ENCODE peak calls at places on chromosomes 7 and 10, in five cellular contexts. One of them, this sample, is unnamed.
A peak's percentile ranks its signal among the peaks of the same experiment; 100 is the strongest.

GRCh38 chr10:77236700-77237099 is 400.9 kb downstream of the KCNMA1 start:
- DNase-seq in HepG2: no peak
- DNase-seq in H1: no peak
- DNase-seq in NT2/D1: no peak
- DNase-seq in GM12878: no peak
- DNase-seq in this sample: no peak

GRCh38 chr7:151552352-151553028 is 32.8 kb upstream of the RHEB start:
- DNase-seq in H1: no peak
- DNase-seq in NT2/D1: no peak
- DNase-seq in GM12878: no peak
- DNase-seq in HepG2: no peak
- DNase-seq in this sample: no peak

GRCh38 chr7:44391171-44391570 is 65.8 kb upstream of the CAMK2B start:
- DNase-seq in HepG2: no peak
- DNase-seq in H1: no peak
- DNase-seq in NT2/D1: no peak
- DNase-seq in GM12878: no peak
- DNase-seq in this sample: no peak

GRCh38 chr10:110395350-110396283 is 90.9 kb upstream of the SMNDC1 start:
- DNase-seq in NT2/D1: no peak
- DNase-seq in H1: no peak
- DNase-seq in GM12878: peak; percentile 91
- DNase-seq in HepG2: peak; percentile 64
- DNase-seq in this sample: no peak

GRCh38 chr10:22386396-22386928 is 41.2 kb downstream of the SPAG6 start:
- DNase-seq in HepG2: no peak
- DNase-seq in H1: no peak
- DNase-seq in GM12878: no peak
- DNase-seq in NT2/D1: no peak
- DNase-seq in this sample: no peak

GRCh38 chr10:29023678-29024077 is 265.2 kb upstream of the LYZL1 start:
- DNase-seq in HepG2: no peak
- DNase-seq in GM12878: no peak
- DNase-seq in NT2/D1: no peak
- DNase-seq in H1: no peak
- DNase-seq in this sample: no peak

GRCh38 chr10:48470893-48471805 is 133.7 kb downstream of the ARHGAP22 start:
- DNase-seq in HepG2: no peak
- DNase-seq in NT2/D1: no peak
- DNase-seq in GM12878: no peak
- DNase-seq in H1: no peak
- DNase-seq in this sample: peak; percentile 36

GRCh38 chr10:118798186-118798811 is 43.5 kb upstream of the CACUL1 start:
- DNase-seq in H1: no peak
- DNase-seq in NT2/D1: no peak
- DNase-seq in HepG2: no peak
- DNase-seq in GM12878: no peak
- DNase-seq in this sample: no peak

GRCh38 chr7:36207451-36208291 is 54.6 kb downstream of the EEPD1 start:
- DNase-seq in NT2/D1: no peak
- DNase-seq in GM12878: no peak
- DNase-seq in HepG2: peak; percentile 39
- DNase-seq in H1: no peak
- DNase-seq in this sample: no peak

GRCh38 chr7:112721395-112721794 is 68.8 kb downstream of the TMEM168 start:
- DNase-seq in H1: no peak
- DNase-seq in GM12878: no peak
- DNase-seq in HepG2: no peak
- DNase-seq in NT2/D1: no peak
- DNase-seq in this sample: no peak

GRCh38 chr7:50858528-50859245 is 76.0 kb upstream of the GRB10 start:
- DNase-seq in NT2/D1: no peak
- DNase-seq in GM12878: no peak
- DNase-seq in H1: no peak
- DNase-seq in HepG2: no peak
- DNase-seq in this sample: no peak

GRCh38 chr10:131640045-131640644 is 260.7 kb upstream of the PPP2R2D start:
- DNase-seq in H1: no peak
- DNase-seq in HepG2: no peak
- DNase-seq in NT2/D1: no peak
- DNase-seq in GM12878: no peak
- DNase-seq in this sample: no peak

GRCh38 chr10:131641898-131642297 is 258.9 kb upstream of the PPP2R2D start:
- DNase-seq in H1: no peak
- DNase-seq in NT2/D1: no peak
- DNase-seq in GM12878: no peak
- DNase-seq in HepG2: no peak
- DNase-seq in this sample: no peak

GRCh38 chr10:131642966-131643365 is 257.8 kb upstream of the PPP2R2D start:
- DNase-seq in GM12878: no peak
- DNase-seq in H1: no peak
- DNase-seq in NT2/D1: no peak
- DNase-seq in HepG2: no peak
- DNase-seq in this sample: no peak

GRCh38 chr10:131638481-131639278 is 262.1 kb upstream of the PPP2R2D start:
- DNase-seq in HepG2: no peak
- DNase-seq in GM12878: no peak
- DNase-seq in NT2/D1: no peak
- DNase-seq in H1: no peak
- DNase-seq in this sample: no peak

GRCh38 chr10:131641231-131641630 is 259.6 kb upstream of the PPP2R2D start:
- DNase-seq in GM12878: peak; percentile 72
- DNase-seq in NT2/D1: no peak
- DNase-seq in H1: no peak
- DNase-seq in HepG2: peak; percentile 43
- DNase-seq in this sample: no peak
- TF ChIP-seq SUZ12 in GM12878: no peak
- TF ChIP-seq SUZ12 in NT2/D1: no peak
- TF ChIP-seq SUZ12 in H1: no peak
- TF ChIP-seq SUZ12 in HepG2: no peak
- TF ChIP-seq SUZ12 in this sample: no peak

DNA sequence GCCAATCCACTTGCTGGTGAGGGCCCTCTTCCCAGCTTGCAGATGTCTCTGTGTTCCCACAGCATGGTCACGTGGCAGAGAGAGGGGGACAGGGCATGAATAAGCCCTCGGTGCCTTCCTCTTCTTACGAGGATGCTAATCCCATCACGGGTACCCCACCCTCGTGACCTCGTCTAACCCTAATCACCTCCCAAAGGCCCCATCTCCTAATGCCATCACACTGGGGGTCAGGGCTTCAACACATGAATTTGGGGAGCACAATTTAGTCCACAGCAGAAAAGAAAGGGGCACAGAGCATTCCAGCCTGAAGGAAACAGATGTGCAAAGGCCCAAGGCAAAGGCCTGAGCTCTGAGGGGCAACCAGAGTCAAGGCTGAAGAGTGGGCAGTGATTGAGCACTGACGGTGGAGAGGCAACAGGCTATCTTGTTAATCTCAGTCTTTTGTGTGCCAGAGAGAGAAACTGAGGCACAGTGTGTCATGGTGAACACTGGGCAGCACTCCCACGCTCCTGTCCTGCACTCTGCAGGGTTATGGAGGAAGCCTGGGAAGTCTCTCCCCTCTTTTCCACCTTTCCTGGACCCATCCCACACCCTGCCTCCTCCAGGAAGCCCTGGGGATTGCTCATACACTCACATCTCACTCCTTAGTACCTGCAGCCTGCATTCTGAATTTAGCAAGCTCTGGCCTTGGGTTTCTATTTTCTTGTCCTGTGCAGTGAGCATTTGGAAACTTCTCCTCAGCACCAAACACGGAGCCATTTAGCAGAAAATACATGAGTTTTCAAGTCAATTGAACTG is 49.0 kb downstream of the ALOX5 start:
- DNase-seq in H1: no peak
- DNase-seq in NT2/D1: no peak
- DNase-seq in GM12878: no peak
- DNase-seq in HepG2: no peak
- DNase-seq in this sample: no peak
- TF ChIP-seq SUZ12 in H1: no peak
- TF ChIP-seq SUZ12 in NT2/D1: no peak
- TF ChIP-seq SUZ12 in GM12878: no peak
- TF ChIP-seq SUZ12 in HepG2: no peak
- TF ChIP-seq SUZ12 in this sample: no peak

DNA sequence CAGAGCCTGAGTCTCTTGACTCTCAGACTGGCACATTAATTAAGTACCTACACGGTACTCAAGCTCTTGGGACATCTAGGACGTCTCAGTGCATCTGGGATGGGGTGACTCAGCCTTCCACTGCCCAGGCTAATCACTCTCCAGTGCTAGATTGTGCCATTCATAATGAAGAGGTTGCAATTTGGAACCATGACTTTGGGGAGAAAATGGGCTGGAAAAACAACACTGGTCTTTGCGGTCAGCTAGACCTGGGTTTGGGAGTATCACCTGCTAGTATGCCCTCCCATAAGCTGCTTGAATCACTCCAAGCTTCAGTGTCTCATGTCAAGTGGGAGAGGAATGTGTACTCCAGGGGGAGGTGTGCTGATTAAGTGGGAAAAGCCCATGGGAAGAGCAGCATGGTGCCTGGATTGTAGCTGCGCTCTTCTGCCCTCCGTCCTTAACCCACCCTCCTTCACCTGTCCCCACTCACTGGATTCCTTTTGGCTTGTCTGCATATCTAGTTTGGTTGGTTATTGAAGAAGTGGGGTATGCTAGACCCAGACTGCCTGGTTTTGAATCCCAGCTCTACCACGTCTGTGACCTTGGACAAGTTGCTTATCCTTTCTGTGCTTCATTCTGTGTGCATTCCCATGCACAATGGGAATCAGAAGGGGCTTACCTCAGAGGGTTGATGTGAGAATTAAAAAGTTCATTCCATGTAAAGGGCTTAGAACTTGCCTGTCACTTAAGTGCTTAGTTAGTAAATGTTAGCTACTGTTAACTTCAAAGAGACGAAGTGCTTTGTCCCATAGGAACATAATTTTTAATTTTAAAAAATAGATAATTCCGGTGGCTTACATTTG is 3.8 kb downstream of the NFE2L3 start:
- DNase-seq in HepG2: peak; percentile 39
- DNase-seq in GM12878: no peak
- DNase-seq in NT2/D1: no peak
- DNase-seq in H1: no peak
- DNase-seq in this sample: no peak
- TF ChIP-seq SUZ12 in HepG2: no peak
- TF ChIP-seq SUZ12 in GM12878: no peak
- TF ChIP-seq SUZ12 in NT2/D1: no peak
- TF ChIP-seq SUZ12 in H1: no peak
- TF ChIP-seq SUZ12 in this sample: no peak

DNA sequence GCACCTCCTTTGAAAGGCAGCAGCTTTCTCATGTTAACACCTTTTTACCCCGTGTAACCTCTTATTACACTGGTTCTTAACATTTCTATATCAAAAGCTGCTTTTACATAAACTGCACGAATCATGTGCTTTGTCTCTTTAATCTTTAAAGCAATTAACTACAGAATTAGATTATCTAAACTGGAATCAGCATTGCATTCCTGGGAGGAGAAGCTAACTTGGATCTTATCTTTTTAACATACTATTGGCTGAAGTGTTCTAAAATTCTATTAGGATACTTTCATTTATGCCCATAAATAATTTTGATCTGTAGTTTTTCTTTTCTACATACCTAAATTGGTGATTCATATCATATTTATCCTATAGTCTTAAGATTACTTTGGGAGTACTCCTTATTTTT is 428.4 kb upstream of the IGFBP3 start:
- DNase-seq in H1: no peak
- DNase-seq in HepG2: no peak
- DNase-seq in GM12878: no peak
- DNase-seq in NT2/D1: no peak
- DNase-seq in this sample: no peak
- TF ChIP-seq SUZ12 in H1: no peak
- TF ChIP-seq SUZ12 in HepG2: no peak
- TF ChIP-seq SUZ12 in GM12878: no peak
- TF ChIP-seq SUZ12 in NT2/D1: no peak
- TF ChIP-seq SUZ12 in this sample: no peak

GRCh38 chr7:104900525-104900924 is 113.5 kb upstream of the KMT2E start:
- DNase-seq in HepG2: peak; percentile 90
- DNase-seq in H1: no peak
- DNase-seq in NT2/D1: no peak
- DNase-seq in GM12878: no peak
- DNase-seq in this sample: no peak
- TF ChIP-seq SUZ12 in HepG2: no peak
- TF ChIP-seq SUZ12 in H1: no peak
- TF ChIP-seq SUZ12 in NT2/D1: no peak
- TF ChIP-seq SUZ12 in GM12878: no peak
- TF ChIP-seq SUZ12 in this sample: no peak

GRCh38 chr10:18223898-18224297 is 83.7 kb downstream of the CACNB2 start:
- DNase-seq in GM12878: no peak
- DNase-seq in HepG2: no peak
- DNase-seq in NT2/D1: no peak
- DNase-seq in H1: no peak
- DNase-seq in this sample: no peak

GRCh38 chr10:18222870-18223269 is 82.6 kb downstream of the CACNB2 start:
- DNase-seq in H1: no peak
- DNase-seq in GM12878: no peak
- DNase-seq in HepG2: no peak
- DNase-seq in NT2/D1: no peak
- DNase-seq in this sample: no peak

GRCh38 chr10:18221882-18222281 is 81.7 kb downstream of the CACNB2 start:
- DNase-seq in H1: no peak
- DNase-seq in GM12878: no peak
- DNase-seq in NT2/D1: no peak
- DNase-seq in HepG2: no peak
- DNase-seq in this sample: no peak

GRCh38 chr10:18226336-18226735 is 86.1 kb downstream of the CACNB2 start:
- DNase-seq in GM12878: no peak
- DNase-seq in H1: no peak
- DNase-seq in NT2/D1: no peak
- DNase-seq in HepG2: no peak
- DNase-seq in this sample: no peak

GRCh38 chr10:18224626-18225445 is 84.6 kb downstream of the CACNB2 start:
- DNase-seq in H1: no peak
- DNase-seq in NT2/D1: no peak
- DNase-seq in GM12878: no peak
- DNase-seq in HepG2: no peak
- DNase-seq in this sample: no peak
- TF ChIP-seq SUZ12 in H1: no peak
- TF ChIP-seq SUZ12 in NT2/D1: no peak
- TF ChIP-seq SUZ12 in GM12878: no peak
- TF ChIP-seq SUZ12 in HepG2: no peak
- TF ChIP-seq SUZ12 in this sample: no peak

DNA sequence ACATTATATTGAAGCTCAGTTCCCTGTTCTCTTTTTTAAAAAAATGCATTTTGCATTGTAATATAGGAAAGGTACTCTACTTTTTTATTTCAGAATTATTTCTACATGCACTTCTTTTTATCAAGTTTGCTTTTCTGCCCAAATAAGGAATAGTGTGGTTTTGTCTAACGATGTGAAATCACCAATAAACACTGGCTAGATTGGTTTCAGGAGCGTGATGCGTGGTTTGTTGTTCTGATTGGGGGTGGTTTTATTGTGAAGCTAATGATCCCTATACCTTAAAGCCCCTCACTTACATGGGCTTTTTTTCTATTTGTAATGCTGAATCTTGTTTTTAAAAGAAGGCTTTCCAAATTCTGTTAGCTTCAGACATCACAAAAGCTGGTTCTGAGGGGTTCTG is 17.6 kb downstream of the ENTPD7 start:
- DNase-seq in H1: no peak
- DNase-seq in HepG2: no peak
- DNase-seq in NT2/D1: no peak
- DNase-seq in GM12878: no peak
- DNase-seq in this sample: no peak
- TF ChIP-seq SUZ12 in H1: no peak
- TF ChIP-seq SUZ12 in HepG2: no peak
- TF ChIP-seq SUZ12 in NT2/D1: no peak
- TF ChIP-seq SUZ12 in GM12878: no peak
- TF ChIP-seq SUZ12 in this sample: no peak